ENCODE peak calls at places on chromosomes 1 and 21, in nine cellular contexts. P, F, Y, Z, C, I, V, W and D are unnamed samples.

GRCh38 chr1:8937701-8938100 is 8.0 kb upstream of the CA6 start:
- DNase-seq in Y (no peak), C (no peak), F (peak), I (no peak), V (no peak), W (no peak), P (no peak), Z (no peak), D (no peak)

GRCh38 chr1:59605761-59606160 is 209.0 kb upstream of the HOOK1 start:
- DNase-seq in Y (no peak), W (no peak), F (peak), Z (no peak), I (no peak), P (no peak), C (no peak), V (no peak), D (no peak)

GRCh38 chr1:156682166-156682890 is 5.1 kb upstream of the NES start:
- DNase-seq in Z (no peak), F (no peak), I (no peak), P (peak), Y (no peak), W (no peak), C (no peak), V (no peak), D (no peak)

GRCh38 chr1:14369526-14370213 is 228.8 kb upstream of the KAZN start:
- DNase-seq in Y (no peak), W (no peak), V (no peak), P (no peak), Z (no peak), F (peak), C (no peak), I (no peak), D (no peak)

GRCh38 chr21:43723648-43724047 is 4.7 kb downstream of the PDXK start:
- DNase-seq in Y (no peak), Z (no peak), W (no peak), I (no peak), F (no peak), C (no peak), P (no peak), V (no peak), D (no peak)

GRCh38 chr1:160588468-160588867 is 9.2 kb upstream of the CD84 start:
- DNase-seq in F (no peak), Y (no peak), Z (no peak), W (no peak), P (no peak), I (no peak), C (no peak), V (no peak), D (no peak)

GRCh38 chr1:10386761-10387482 is 11.9 kb upstream of the PGD start:
- DNase-seq in F (no peak), V (no peak), Z (no peak), P (no peak), I (no peak), W (no peak), Y (no peak), C (no peak), D (no peak)

GRCh38 chr1:5651027-5651410 is 341.2 kb downstream of the NPHP4 start:
- DNase-seq in F (no peak), C (no peak), V (no peak), Y (no peak), I (no peak), P (no peak), W (no peak), Z (no peak), D (no peak)

GRCh38 chr1:221565718-221566117 is 176.2 kb downstream of the DUSP10 start:
- DNase-seq in V (no peak), P (peak), W (no peak), I (no peak), F (no peak), Z (no peak), C (no peak), Y (no peak), D (no peak)

GRCh38 chr1:84643183-84643582 is 47.1 kb downstream of the SSX2IP start:
- DNase-seq in W (no peak), F (no peak), C (no peak), P (no peak), Z (no peak), V (no peak), Y (no peak), I (no peak), D (no peak)

GRCh38 chr21:26818911-26819310 is 26.3 kb downstream of the ADAMTS1 start:
- DNase-seq in P (no peak), V (no peak), Y (no peak), Z (no peak), C (no peak), W (no peak), F (no peak), I (no peak), D (no peak)

GRCh38 chr21:34280389-34280795 is 83.4 kb upstream of the KCNE2 start:
- DNase-seq in P (peak), W (no peak), F (peak), Z (no peak), I (no peak), C (no peak), Y (no peak), V (no peak), D (no peak)

GRCh38 chr1:160206421-160207117 is 1.4 kb downstream of the PEA15 start:
- DNase-seq in Y (no peak), W (no peak), C (no peak), P (no peak), I (no peak), F (peak), Z (peak), V (no peak), D (no peak)

GRCh38 chr1:214902636-214903320 is 179.8 kb upstream of the KCNK2 start:
- DNase-seq in C (no peak), V (no peak), P (no peak), Y (no peak), I (no peak), Z (no peak), W (no peak), F (peak), D (no peak)

GRCh38 chr1:151511636-151512215 is 539 bp downstream of the CGN start:
- DNase-seq in W (peak), Z (peak), P (no peak), Y (no peak), F (peak), C (no peak), I (peak), V (peak), D (peak)

GRCh38 chr1:11413907-11414495 is 65.0 kb upstream of the DISP3 start:
- DNase-seq in W (no peak), C (no peak), P (no peak), I (no peak), Z (no peak), V (peak), Y (no peak), F (no peak), D (peak)

GRCh38 chr1:23592209-23592905 is 33.1 kb upstream of the ID3 start:
- DNase-seq in F (peak), V (peak), W (no peak), C (no peak), I (peak), Y (no peak), Z (peak), P (no peak), D (no peak)

GRCh38 chr1:5980314-5981008 is 11.8 kb downstream of the NPHP4 start:
- DNase-seq in W (no peak), Z (no peak), C (no peak), Y (no peak), V (no peak), I (peak), P (peak), F (peak), D (no peak)